ENCODE peak calls at places on chromosomes 12 and 14, in eight cellular contexts. W is neural crest cell; R is NCI-H510A; A is nephron progenitor cell; P is T-helper 2 cell; J is naive thymus-derived CD4-positive, alpha-beta T cell; E is CD8-positive, alpha-beta T cell; Z is NCI-H1417 treated with DMSO at 0.1 percent for 48 hours. M is an unnamed sample.

GRCh38 chr12:110661337-110661972 is 27.5 kb downstream of the HVCN1 start:
- DNase-seq in W (no peak), R (no peak), A (no peak), P (no peak), J (no peak), E (peak), Z (no peak), M (no peak)

GRCh38 chr12:94262228-94263010 is 114.0 kb downstream of the PLXNC1 start:
- DNase-seq in W (no peak), R (no peak), A (no peak), P (peak), J (peak), E (peak), Z (no peak), M (no peak)

GRCh38 chr12:105852958-105853357 is 285.8 kb downstream of the NUAK1 start:
- DNase-seq in W (no peak), R (no peak), A (no peak), P (no peak), J (no peak), E (no peak), Z (no peak), M (no peak)

GRCh38 chr14:96225745-96226151 is 21.1 kb downstream of the BDKRB2 start:
- DNase-seq in W (no peak), R (no peak), A (peak), P (no peak), J (no peak), E (no peak), Z (no peak), M (no peak)

GRCh38 chr12:96606646-96607045 is 117.3 kb downstream of the CFAP54 start:
- DNase-seq in W (no peak), R (no peak), A (no peak), P (no peak), J (no peak), E (no peak), Z (no peak), M (no peak)

GRCh38 chr14:68146812-68147211 is 327.2 kb downstream of the RAD51B start:
- DNase-seq in W (no peak), R (no peak), A (no peak), P (no peak), J (no peak), E (no peak), Z (no peak), M (no peak)

GRCh38 chr14:31968107-31968810 is 108.8 kb upstream of the ARHGAP5 start:
- DNase-seq in W (no peak), R (no peak), A (no peak), P (no peak), J (no peak), E (no peak), Z (no peak), M (no peak)

GRCh38 chr14:59352951-59353350 is 112.2 kb downstream of the GPR135 start:
- DNase-seq in W (no peak), R (no peak), A (no peak), P (no peak), J (no peak), E (no peak), Z (no peak), M (no peak)

GRCh38 chr14:68361231-68361630 is 431.6 kb downstream of the ZFP36L1 start:
- DNase-seq in W (no peak), R (no peak), A (no peak), P (no peak), J (no peak), E (no peak), Z (no peak), M (no peak)

GRCh38 chr12:13362260-13362841 is 165.8 kb downstream of the EMP1 start:
- DNase-seq in W (peak), R (no peak), A (peak), P (no peak), J (no peak), E (peak), Z (peak), M (peak)

GRCh38 chr14:99067141-99067920 is 204.7 kb downstream of the BCL11B start:
- DNase-seq in W (no peak), R (no peak), A (no peak), P (no peak), J (no peak), E (no peak), Z (no peak), M (no peak)

GRCh38 chr14:87041290-87042020 is 951.5 kb downstream of the GALC start:
- DNase-seq in W (no peak), R (no peak), A (no peak), P (no peak), J (no peak), E (no peak), Z (no peak), M (no peak)

GRCh38 chr12:122394626-122395194 is 27.8 kb downstream of the CLIP1 start:
- DNase-seq in W (no peak), R (no peak), A (no peak), P (no peak), J (no peak), E (no peak), Z (no peak), M (no peak)

GRCh38 chr12:124713041-124713435 is 145.6 kb upstream of the NCOR2 start:
- DNase-seq in W (no peak), R (no peak), A (no peak), P (no peak), J (no peak), E (no peak), Z (no peak), M (no peak)

GRCh38 chr14:71237556-71237955 is 330.3 kb downstream of the PCNX1 start:
- DNase-seq in W (no peak), R (no peak), A (no peak), P (no peak), J (no peak), E (no peak), Z (no peak), M (no peak)

GRCh38 chr12:80257920-80258319 is 158.6 kb downstream of the OTOGL start:
- DNase-seq in W (no peak), R (no peak), A (no peak), P (no peak), J (no peak), E (no peak), Z (no peak), M (no peak)

GRCh38 chr14:24285351-24285750 is 14.0 kb upstream of the RABGGTA start:
- DNase-seq in W (no peak), R (no peak), A (no peak), P (no peak), J (no peak), E (no peak), Z (no peak), M (no peak)

GRCh38 chr12:124888203-124888602 is 24.5 kb upstream of the SCARB1 start:
- DNase-seq in W (no peak), R (no peak), A (no peak), P (no peak), J (no peak), E (no peak), Z (no peak), M (no peak)

GRCh38 chr14:75079521-75079920 is 10.1 kb downstream of the ZC2HC1C start:
- DNase-seq in W (no peak), R (no peak), A (no peak), P (no peak), J (no peak), E (no peak), Z (no peak), M (no peak)

GRCh38 chr14:22221508-22221907 is 367.5 kb downstream of the DAD1 start:
- DNase-seq in W (no peak), R (no peak), A (no peak), P (no peak), J (peak), E (no peak), Z (no peak), M (no peak)

GRCh38 chr14:20684662-20685456 is 499 bp downstream of the RNASE4 start:
- DNase-seq in W (peak), R (no peak), A (peak), P (no peak), J (no peak), E (no peak), Z (no peak), M (no peak)

GRCh38 chr12:124921200-124922008 is 7.0 kb upstream of the UBC start:
- DNase-seq in W (peak), R (no peak), A (peak), P (no peak), J (peak), E (peak), Z (no peak), M (no peak)

GRCh38 chr12:115749485-115749884 is 528.0 kb downstream of the MED13L start:
- DNase-seq in W (no peak), R (no peak), A (no peak), P (no peak), J (no peak), E (no peak), Z (no peak), M (no peak)

GRCh38 chr14:77557391-77557790 is 58.8 kb upstream of the ISM2 start:
- DNase-seq in W (no peak), R (no peak), A (no peak), P (no peak), J (no peak), E (no peak), Z (no peak), M (no peak)

GRCh38 chr14:100290607-100291304 is 15.5 kb downstream of the SLC25A29 start:
- DNase-seq in W (no peak), R (no peak), A (no peak), P (no peak), J (no peak), E (no peak), Z (no peak), M (no peak)